ENCODE peak calls at places on chromosomes 3 and 15, in four cellular contexts. One of them, this sample, is unnamed.

GRCh38 chr3:127137113-127137512 is 55.8 kb upstream of the PRR23E start:
- DNase-seq in body of pancreas: peak; percentile 39
- DNase-seq in endothelial cell of umbilical vein: no peak
- DNase-seq in heart left ventricle: peak; percentile 53
- DNase-seq in this sample: no peak

GRCh38 chr15:64622410-64623260 is 152.8 kb downstream of the RBPMS2 start:
- DNase-seq in body of pancreas: no peak
- DNase-seq in endothelial cell of umbilical vein: no peak
- DNase-seq in heart left ventricle: no peak
- DNase-seq in this sample: no peak

GRCh38 chr3:126054870-126055269 is 29.1 kb downstream of the SLC41A3 start:
- DNase-seq in body of pancreas: no peak
- DNase-seq in endothelial cell of umbilical vein: no peak
- DNase-seq in heart left ventricle: no peak
- DNase-seq in this sample: peak; percentile 18

GRCh38 chr15:40754883-40755815 is at the start of gene RMDN3:
- DNase-seq in body of pancreas: peak; percentile 94
- DNase-seq in endothelial cell of umbilical vein: peak; percentile 94
- DNase-seq in heart left ventricle: peak; percentile 93
- DNase-seq in this sample: peak; percentile 97

GRCh38 chr3:117520582-117520981 is 811.0 kb downstream of the TUSC7 start:
- DNase-seq in body of pancreas: no peak
- DNase-seq in endothelial cell of umbilical vein: no peak
- DNase-seq in heart left ventricle: no peak
- DNase-seq in this sample: no peak

GRCh38 chr3:30319713-30320112 is 286.7 kb upstream of the TGFBR2 start:
- DNase-seq in body of pancreas: peak; percentile 58
- DNase-seq in endothelial cell of umbilical vein: peak; percentile 60
- DNase-seq in heart left ventricle: peak; percentile 20
- DNase-seq in this sample: no peak

GRCh38 chr15:101295607-101296225 is 668 bp upstream of the SNRPA1 start:
- DNase-seq in body of pancreas: no peak
- DNase-seq in endothelial cell of umbilical vein: peak; percentile 44
- DNase-seq in heart left ventricle: no peak
- DNase-seq in this sample: peak; percentile 71

GRCh38 chr3:178270838-178271237 is 265.4 kb upstream of the KCNMB2 start:
- DNase-seq in body of pancreas: no peak
- DNase-seq in endothelial cell of umbilical vein: no peak
- DNase-seq in heart left ventricle: no peak
- DNase-seq in this sample: no peak

GRCh38 chr3:134820994-134821393 is 25.9 kb downstream of the EPHB1 start:
- DNase-seq in body of pancreas: no peak
- DNase-seq in endothelial cell of umbilical vein: no peak
- DNase-seq in heart left ventricle: no peak
- DNase-seq in this sample: no peak

GRCh38 chr3:186496016-186496415 is 48.2 kb downstream of the CRYGS start:
- DNase-seq in body of pancreas: no peak
- DNase-seq in endothelial cell of umbilical vein: no peak
- DNase-seq in heart left ventricle: no peak
- DNase-seq in this sample: no peak

GRCh38 chr15:72732554-72732953 is 46.5 kb downstream of the BBS4 start:
- DNase-seq in body of pancreas: no peak
- DNase-seq in endothelial cell of umbilical vein: no peak
- DNase-seq in heart left ventricle: no peak
- DNase-seq in this sample: no peak

GRCh38 chr15:72733941-72734738 is 48.1 kb downstream of the BBS4 start:
- DNase-seq in body of pancreas: no peak
- DNase-seq in endothelial cell of umbilical vein: no peak
- DNase-seq in heart left ventricle: no peak
- DNase-seq in this sample: no peak

GRCh38 chr15:72740202-72740601 is 43.4 kb downstream of the ADPGK start:
- DNase-seq in body of pancreas: no peak
- DNase-seq in endothelial cell of umbilical vein: no peak
- DNase-seq in heart left ventricle: no peak
- DNase-seq in this sample: no peak

GRCh38 chr15:72735111-72735510 is 48.4 kb downstream of the ADPGK start:
- DNase-seq in body of pancreas: no peak
- DNase-seq in endothelial cell of umbilical vein: no peak
- DNase-seq in heart left ventricle: no peak
- DNase-seq in this sample: no peak

DNA sequence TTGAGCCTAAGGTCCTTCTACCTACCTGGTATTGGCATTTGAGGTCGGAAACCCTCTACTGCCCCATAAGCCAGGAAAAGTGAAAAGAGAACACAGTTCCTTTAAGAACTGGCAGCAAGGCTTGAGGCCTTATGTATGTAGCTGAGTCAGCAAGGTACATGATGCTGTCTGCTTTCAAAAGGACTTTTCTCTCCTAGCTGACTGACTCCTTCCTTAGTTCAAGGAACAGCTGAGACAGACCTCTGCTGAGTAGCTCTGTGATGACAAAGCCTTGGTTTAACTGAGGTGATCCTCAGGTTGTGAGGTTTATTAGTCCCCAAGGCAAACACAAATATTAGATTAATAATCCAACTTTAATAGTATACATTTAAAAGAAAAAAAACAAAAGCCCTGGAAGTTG is 45.8 kb downstream of the ADPGK start:
- DNase-seq in body of pancreas: no peak
- DNase-seq in endothelial cell of umbilical vein: no peak
- DNase-seq in heart left ventricle: no peak
- DNase-seq in this sample: no peak
- H3K36me3 ChIP-seq in body of pancreas: no peaks in the 10 kb centered on the region
- H3K36me3 ChIP-seq in endothelial cell of umbilical vein: peaks cover 3% of the 10 kb centered on the region
- H3K36me3 ChIP-seq in heart left ventricle: peaks cover 72% of the 10 kb centered on the region
- H3K36me3 ChIP-seq in this sample: no peaks in the 10 kb centered on the region

GRCh38 chr3:141384575-141384974 is 16.3 kb downstream of the ZBTB38 start:
- DNase-seq in body of pancreas: no peak
- DNase-seq in endothelial cell of umbilical vein: no peak
- DNase-seq in heart left ventricle: no peak
- DNase-seq in this sample: no peak
- H3K4me3 ChIP-seq in body of pancreas: no peak overlapping the region
- H3K4me3 ChIP-seq in endothelial cell of umbilical vein: no peak overlapping the region
- H3K4me3 ChIP-seq in heart left ventricle: no peak overlapping the region
- H3K4me3 ChIP-seq in this sample: no peak overlapping the region

DNA sequence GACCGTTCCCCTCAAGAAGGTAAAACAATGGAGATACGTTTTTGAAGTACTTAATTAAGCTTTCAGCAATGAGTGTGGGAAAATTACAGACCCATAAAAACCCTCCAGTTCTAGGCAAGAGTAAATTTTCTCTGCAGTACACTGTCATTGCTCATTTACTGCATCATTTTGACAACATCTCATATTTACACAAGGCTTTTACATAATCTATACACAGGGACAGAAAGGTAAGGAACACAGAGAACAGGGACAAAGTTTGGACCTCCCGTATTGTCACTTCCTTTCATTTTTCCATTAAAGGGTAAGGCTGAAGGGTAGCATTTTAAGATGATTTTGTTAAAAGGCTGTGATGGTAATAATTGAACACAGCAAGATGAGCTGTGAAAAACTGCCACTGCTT is 7.4 kb upstream of the HGD start:
- DNase-seq in body of pancreas: no peak
- DNase-seq in endothelial cell of umbilical vein: no peak
- DNase-seq in heart left ventricle: no peak
- DNase-seq in this sample: no peak
- TF ChIP-seq POLR2A in body of pancreas: no peak
- TF ChIP-seq POLR2A in endothelial cell of umbilical vein: no peak
- TF ChIP-seq POLR2A in heart left ventricle: no peak
- TF ChIP-seq POLR2A in this sample: no peak

DNA sequence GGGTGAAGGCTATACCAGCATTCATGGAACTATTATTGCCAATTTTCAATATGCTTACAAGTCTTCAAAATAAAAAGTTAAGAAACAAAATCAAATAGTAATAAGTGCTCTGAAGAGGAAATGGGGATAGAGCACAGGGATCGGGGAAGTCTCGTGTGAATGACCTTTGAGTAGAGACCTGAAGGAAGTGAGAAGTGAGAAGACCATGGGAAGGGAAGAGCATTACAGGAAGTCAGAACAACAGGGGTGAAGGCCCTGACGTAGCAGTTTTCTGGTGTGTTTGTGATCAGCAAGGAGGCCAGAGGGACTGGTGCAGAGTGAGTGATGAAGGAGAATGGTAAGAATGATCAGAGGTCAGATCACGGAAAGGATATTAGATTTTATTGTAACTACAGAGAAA is 48.1 kb downstream of the STAC start:
- DNase-seq in body of pancreas: no peak
- DNase-seq in endothelial cell of umbilical vein: no peak
- DNase-seq in heart left ventricle: no peak
- DNase-seq in this sample: no peak
- H3K36me3 ChIP-seq in body of pancreas: no peaks in the 10 kb centered on the region
- H3K36me3 ChIP-seq in endothelial cell of umbilical vein: no peaks in the 10 kb centered on the region
- H3K36me3 ChIP-seq in heart left ventricle: no peaks in the 10 kb centered on the region
- H3K36me3 ChIP-seq in this sample: no peaks in the 10 kb centered on the region

GRCh38 chr3:149715247-149715646 is 37.0 kb downstream of the COMMD2 start:
- DNase-seq in body of pancreas: no peak
- DNase-seq in endothelial cell of umbilical vein: no peak
- DNase-seq in heart left ventricle: no peak
- DNase-seq in this sample: no peak

GRCh38 chr3:149713730-149714654 is 38.3 kb downstream of the COMMD2 start:
- DNase-seq in body of pancreas: no peak
- DNase-seq in endothelial cell of umbilical vein: no peak
- DNase-seq in heart left ventricle: no peak
- DNase-seq in this sample: no peak

GRCh38 chr3:149716984-149717383 is 35.3 kb downstream of the COMMD2 start:
- DNase-seq in body of pancreas: no peak
- DNase-seq in endothelial cell of umbilical vein: no peak
- DNase-seq in heart left ventricle: no peak
- DNase-seq in this sample: no peak

GRCh38 chr3:149720918-149721317 is 31.4 kb downstream of the COMMD2 start:
- DNase-seq in body of pancreas: no peak
- DNase-seq in endothelial cell of umbilical vein: no peak
- DNase-seq in heart left ventricle: no peak
- DNase-seq in this sample: no peak

GRCh38 chr3:149717391-149718056 is 34.8 kb downstream of the COMMD2 start:
- DNase-seq in body of pancreas: peak; percentile 53
- DNase-seq in endothelial cell of umbilical vein: peak; percentile 87
- DNase-seq in heart left ventricle: peak; percentile 42
- DNase-seq in this sample: no peak
- H3K4me3 ChIP-seq in body of pancreas: no peak overlapping the region
- H3K4me3 ChIP-seq in endothelial cell of umbilical vein: no peak overlapping the region
- H3K4me3 ChIP-seq in heart left ventricle: no peak overlapping the region
- H3K4me3 ChIP-seq in this sample: peak overlapping the region; percentile 27